ENCODE peak calls at places on chromosomes 5 and 9, in five cellular contexts. F is mesenchymal stem cell, R is H1, J is trophoblast cell, I is H9. Y is an unnamed sample.

GRCh38 chr5:66616495-66617222 is 20.5 kb downstream of the MAST4 start:
- DNase-seq in F (no peak), R (no peak), J (no peak), I (no peak), Y (no peak)

GRCh38 chr9:99114846-99115500 is 10.1 kb downstream of the TGFBR1 start:
- DNase-seq in F (no peak), R (no peak), J (no peak), I (no peak), Y (no peak)

GRCh38 chr5:434443-435146 is 8.4 kb upstream of the EXOC3 start:
- DNase-seq in F (no peak), R (no peak), J (no peak), I (no peak), Y (no peak)

GRCh38 chr5:90939208-90939607 is 380.6 kb downstream of the ADGRV1 start:
- DNase-seq in F (no peak), R (no peak), J (peak; percentile 74), I (no peak), Y (no peak)

GRCh38 chr5:643811-644271 is 31.7 kb downstream of the CEP72 start:
- DNase-seq in F (no peak), R (no peak), J (no peak), I (no peak), Y (no peak)

GRCh38 chr9:33510264-33511183 is 13.5 kb upstream of the ANKRD18B start:
- DNase-seq in F (peak; percentile 84), R (no peak), J (peak; percentile 55), I (peak; percentile 64), Y (no peak)

GRCh38 chr5:173484569-173484968 is 131.9 kb downstream of the BOD1 start:
- DNase-seq in F (no peak), R (no peak), J (peak; percentile 49), I (no peak), Y (no peak)

GRCh38 chr9:95757026-95757425 is 118.5 kb upstream of the ERCC6L2 start:
- DNase-seq in F (peak; percentile 31), R (no peak), J (no peak), I (no peak), Y (no peak)

GRCh38 chr5:147223951-147224791 is 10.7 kb upstream of the STK32A start:
- DNase-seq in F (peak; percentile 56), R (no peak), J (peak; percentile 6), I (no peak), Y (peak; percentile 37)

DNA sequence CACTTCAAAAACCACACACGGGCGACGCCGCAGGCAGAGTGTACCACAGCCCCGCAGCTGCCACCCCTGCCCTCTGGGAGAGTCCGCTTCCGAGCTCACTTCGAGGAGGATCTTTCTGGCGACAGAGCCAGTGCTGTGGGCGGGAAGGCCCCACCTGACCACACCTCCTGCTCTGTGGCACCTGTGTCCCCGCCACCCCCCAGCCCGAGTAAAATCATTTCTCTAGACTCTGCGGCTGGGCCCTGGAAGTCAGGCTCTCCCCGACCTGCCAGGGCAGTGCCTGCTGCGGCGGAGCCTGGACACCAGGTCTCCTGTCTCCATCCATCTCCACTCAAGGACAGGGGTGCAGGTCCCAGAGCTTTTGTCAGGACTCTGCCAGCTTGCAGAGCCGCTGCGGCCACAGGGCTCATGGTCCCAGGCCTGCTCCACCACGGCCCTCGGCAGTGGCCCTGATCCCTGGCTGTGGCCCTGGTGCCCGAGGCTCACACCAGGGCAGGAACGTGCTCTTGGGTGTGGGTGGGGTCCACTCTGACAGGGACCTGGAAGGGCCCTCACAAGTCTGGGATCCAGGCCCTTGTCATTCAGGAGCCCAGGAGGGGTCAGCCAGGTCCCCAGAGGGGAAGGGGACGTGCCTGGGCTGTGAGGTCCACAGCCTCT is 20.9 kb upstream of the CAMSAP1 start:
- DNase-seq in F (no peak), R (no peak), J (no peak), I (no peak), Y (no peak)
- H3K79me1 ChIP-seq in F (peaks cover 23% of the 10 kb centered on the region), R (peaks cover 6% of the 10 kb centered on the region), J (no peaks in the 10 kb centered on the region), I (no peaks in the 10 kb centered on the region), Y (peaks cover 5% of the 10 kb centered on the region)

DNA sequence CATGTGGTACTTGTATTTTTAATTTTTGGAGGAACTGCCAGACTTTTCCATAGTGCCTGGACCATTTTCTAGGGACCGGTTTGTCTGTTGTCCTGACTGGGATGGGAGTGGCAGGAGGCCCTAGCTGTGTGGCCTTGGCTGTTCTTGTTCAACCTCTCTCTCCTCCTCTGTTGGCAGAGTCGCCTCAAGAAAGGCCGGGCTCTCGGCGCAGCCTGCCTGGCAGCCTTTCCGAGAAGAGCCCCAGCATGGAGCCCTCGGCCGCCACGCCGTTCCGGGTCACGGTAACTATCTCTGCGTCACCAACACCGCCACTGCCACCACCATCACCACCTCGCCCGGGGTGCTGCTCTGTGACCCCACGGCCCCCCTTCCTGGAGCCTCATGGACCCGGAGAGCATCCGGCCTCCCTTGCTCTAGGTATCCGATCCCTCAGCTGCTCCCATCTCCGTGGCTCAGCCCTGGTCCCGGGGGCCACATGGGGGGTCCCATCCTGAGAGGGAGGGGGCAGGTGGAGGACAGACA is 27.1 kb downstream of the DAB2IP start:
- DNase-seq in F (no peak), R (no peak), J (no peak), I (no peak), Y (no peak)
- H2BK12ac ChIP-seq in F (no peak overlapping the region), R (no peak overlapping the region), J (no peak overlapping the region), I (no peak overlapping the region), Y (no peak overlapping the region)

GRCh38 chr9:37960631-37961030 is 56.7 kb upstream of the SLC25A51 start:
- DNase-seq in F (no peak), R (no peak), J (no peak), I (no peak), Y (no peak)
- H3K79me1 ChIP-seq in F (peaks cover 40% of the 10 kb centered on the region), R (peaks cover 3% of the 10 kb centered on the region), J (no peaks in the 10 kb centered on the region), I (no peaks in the 10 kb centered on the region), Y (no peaks in the 10 kb centered on the region)

GRCh38 chr5:108249095-108249784 is 132.7 kb downstream of the FBXL17 start:
- DNase-seq in F (no peak), R (no peak), J (no peak), I (no peak), Y (no peak)
- H2BK12ac ChIP-seq in F (no peak overlapping the region), R (no peak overlapping the region), J (no peak overlapping the region), I (no peak overlapping the region), Y (no peak overlapping the region)

GRCh38 chr5:180284161-180284560 is 7.7 kb downstream of the MAPK9 start:
- DNase-seq in F (no peak), R (no peak), J (no peak), I (peak; percentile 54), Y (no peak)
- H3K79me1 ChIP-seq in F (peaks cover 38% of the 10 kb centered on the region), R (peaks cover 16% of the 10 kb centered on the region), J (no peaks in the 10 kb centered on the region), I (no peaks in the 10 kb centered on the region), Y (peaks cover 7% of the 10 kb centered on the region)

DNA sequence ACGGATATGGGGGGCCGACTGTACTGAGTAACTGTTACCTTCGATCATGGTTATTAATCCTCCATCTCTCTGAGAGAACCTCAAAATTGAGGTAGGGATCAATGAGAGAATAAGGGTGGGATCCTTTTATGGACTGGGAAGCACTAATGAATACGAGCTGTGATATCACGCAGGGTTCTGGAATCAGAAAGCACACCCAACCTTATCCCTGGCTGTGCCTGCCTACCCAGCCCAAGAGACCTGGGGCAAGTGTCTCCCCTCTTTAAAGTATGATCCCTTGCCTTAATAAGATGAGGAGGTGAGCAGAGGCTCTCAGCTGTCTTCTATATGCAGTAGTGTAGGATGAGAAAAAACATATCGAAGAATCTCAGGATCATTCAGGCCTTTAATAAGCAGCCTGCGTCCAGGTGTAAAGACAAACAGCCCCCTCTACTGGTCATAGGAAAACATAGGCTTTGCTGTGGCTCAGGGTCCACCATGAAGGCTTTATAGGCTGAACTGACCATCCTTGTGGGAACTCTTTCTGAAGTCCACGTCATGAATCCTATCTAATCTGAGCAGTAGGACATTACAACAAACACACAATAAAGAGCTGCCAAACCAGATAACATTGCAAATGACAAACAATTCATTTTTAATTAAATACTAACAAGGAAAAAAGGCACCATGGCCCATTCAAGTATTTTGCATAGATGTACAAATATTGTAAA is 16.8 kb downstream of the NIPAL4 start:
- DNase-seq in F (peak; percentile 79), R (no peak), J (peak; percentile 81), I (peak; percentile 53), Y (peak; percentile 56)
- H2BK12ac ChIP-seq in F (no peak overlapping the region), R (no peak overlapping the region), J (no peak overlapping the region), I (no peak overlapping the region), Y (no peak overlapping the region)

GRCh38 chr5:14426521-14426920 is 155.1 kb upstream of the OTULINL start:
- DNase-seq in F (no peak), R (no peak), J (no peak), I (no peak), Y (no peak)
- H3K79me1 ChIP-seq in F (peaks cover 23% of the 10 kb centered on the region), R (no peaks in the 10 kb centered on the region), J (peaks cover 6% of the 10 kb centered on the region), I (no peaks in the 10 kb centered on the region), Y (no peaks in the 10 kb centered on the region)

DNA sequence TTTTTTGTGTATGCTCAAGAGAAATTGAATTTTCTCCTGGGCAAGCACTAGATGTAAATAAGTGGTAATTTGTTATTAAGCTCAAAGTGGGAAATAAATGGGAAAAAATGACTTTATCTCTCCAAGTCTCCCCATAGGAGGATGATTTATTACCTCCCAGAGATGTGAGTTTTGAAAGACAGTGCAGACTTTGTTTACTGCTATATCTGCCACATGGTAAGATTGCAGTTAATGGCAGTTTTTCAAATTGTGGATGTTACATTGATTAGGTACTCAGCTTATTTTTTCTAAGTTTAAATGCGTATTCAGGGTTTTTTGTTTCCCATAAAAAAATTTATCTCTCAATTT is 87.0 kb upstream of the ALDH1A1 start:
- DNase-seq in F (no peak), R (no peak), J (no peak), I (no peak), Y (no peak)
- H2BK12ac ChIP-seq in F (no peak overlapping the region), R (no peak overlapping the region), J (no peak overlapping the region), I (no peak overlapping the region), Y (no peak overlapping the region)

GRCh38 chr9:131997779-131998178 is 81.9 kb downstream of the MED27 start:
- DNase-seq in F (no peak), R (no peak), J (no peak), I (no peak), Y (no peak)

GRCh38 chr9:131997076-131997475 is 82.6 kb downstream of the MED27 start:
- DNase-seq in F (no peak), R (no peak), J (no peak), I (no peak), Y (no peak)

GRCh38 chr9:131992906-131993657 is 86.6 kb downstream of the MED27 start:
- DNase-seq in F (peak; percentile 46), R (no peak), J (no peak), I (no peak), Y (no peak)

GRCh38 chr9:131995382-131995781 is 84.3 kb downstream of the MED27 start:
- DNase-seq in F (no peak), R (no peak), J (no peak), I (no peak), Y (no peak)

DNA sequence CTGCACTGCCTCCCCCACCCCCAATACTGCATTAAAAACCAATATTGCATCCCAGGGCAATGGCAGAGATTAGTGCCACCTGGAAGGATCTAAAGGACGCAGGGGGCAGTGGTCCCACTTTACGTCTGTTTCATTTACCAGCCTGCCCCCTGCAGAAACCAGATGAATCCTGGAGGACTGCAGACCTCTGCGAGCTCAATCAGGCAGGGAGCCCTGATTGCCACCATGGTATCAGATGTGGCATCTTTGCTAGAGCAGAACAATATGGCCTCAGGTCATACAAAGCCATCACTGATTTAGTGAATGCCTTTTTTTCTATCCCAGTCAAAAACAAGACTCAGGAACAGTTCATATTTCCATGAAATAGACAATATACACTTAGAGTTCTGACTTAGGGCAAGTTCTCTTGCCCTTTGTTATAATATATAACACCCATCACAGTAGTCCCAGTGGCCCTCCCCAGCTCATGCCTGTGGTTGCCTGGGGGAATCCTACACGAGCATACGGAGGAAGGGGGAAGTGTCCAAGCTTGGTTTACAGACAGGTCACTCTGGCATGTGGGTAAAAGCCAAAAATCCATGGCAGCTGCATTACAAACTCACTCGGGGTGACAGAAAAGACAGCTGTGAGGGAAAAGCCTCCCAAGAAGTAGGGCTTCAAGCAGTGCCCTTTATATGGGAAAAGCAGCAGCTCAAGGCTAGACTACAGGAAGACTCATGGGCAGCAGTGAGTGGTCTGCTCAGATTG is 85.1 kb downstream of the MED27 start:
- DNase-seq in F (no peak), R (no peak), J (no peak), I (no peak), Y (no peak)
- H3K79me1 ChIP-seq in F (peaks cover 61% of the 10 kb centered on the region), R (peaks cover 10% of the 10 kb centered on the region), J (no peaks in the 10 kb centered on the region), I (peaks cover 3% of the 10 kb centered on the region), Y (peaks cover 2% of the 10 kb centered on the region)